ENCODE peak calls at places on chromosomes 16 and 17, in five cellular contexts. Z, Y, B, A and V are unnamed samples.

GRCh38 chr17:71329310-71330098 is 791.3 kb upstream of the SOX9 start:
- DNase-seq in Z (no peak), A (no peak), B (no peak), Y (no peak), V (no peak)

GRCh38 chr16:57754354-57755060 is 18.9 kb downstream of the KATNB1 start:
- DNase-seq in Z (no peak), B (no peak), Y (peak), A (no peak), V (no peak)

GRCh38 chr17:82782657-82783207 is 30.9 kb downstream of the TBCD start:
- DNase-seq in Z (no peak), Y (no peak), A (no peak), B (no peak), V (peak)

GRCh38 chr17:27631897-27632725 is 1.1 kb downstream of the LGALS9 start:
- DNase-seq in Z (no peak), B (no peak), A (no peak), Y (no peak), V (peak)

GRCh38 chr17:76929148-76929547 is 60.9 kb downstream of the MGAT5B start:
- DNase-seq in Y (no peak), Z (no peak), B (no peak), A (no peak), V (no peak)

GRCh38 chr16:29842732-29843346 is 20.2 kb downstream of the CDIPT start:
- DNase-seq in A (no peak), B (no peak), Y (no peak), Z (no peak), V (no peak)

GRCh38 chr17:39653662-39654331 is 11.4 kb upstream of the TCAP start:
- DNase-seq in B (no peak), Z (peak), A (no peak), Y (peak), V (peak)

GRCh38 chr17:29145289-29146058 is 34.7 kb downstream of the MYO18A start:
- DNase-seq in A (peak), Y (no peak), Z (peak), B (no peak), V (peak)

GRCh38 chr17:72038427-72038826 is 82.4 kb upstream of the SOX9 start:
- DNase-seq in B (no peak), A (no peak), Z (no peak), Y (no peak), V (no peak)

GRCh38 chr17:76405967-76406647 is 21.7 kb downstream of the SPHK1 start:
- DNase-seq in B (no peak), Y (peak), Z (peak), A (no peak), V (peak)

GRCh38 chr17:70168979-70169706 is at the start of gene KCNJ2:
- DNase-seq in Z (peak), A (peak), B (no peak), Y (peak), V (peak)

GRCh38 chr17:79482719-79483118 is 128.1 kb downstream of the RBFOX3 start:
- DNase-seq in Y (no peak), A (no peak), B (no peak), Z (no peak), V (no peak)

GRCh38 chr16:86799367-86799766 is 221.0 kb downstream of the FOXL1 start:
- DNase-seq in Y (no peak), Z (no peak), B (no peak), A (no peak), V (no peak)

GRCh38 chr16:79677799-79678525 is 77.4 kb upstream of the MAF start:
- DNase-seq in B (no peak), Z (no peak), A (peak), Y (no peak), V (no peak)

GRCh38 chr16:11168386-11169065 is 87.5 kb downstream of the SOCS1 start:
- DNase-seq in Z (no peak), Y (no peak), B (no peak), A (no peak), V (no peak)

GRCh38 chr16:1712791-1713261 is 6.8 kb downstream of the MAPK8IP3 start:
- DNase-seq in Z (no peak), Y (no peak), A (no peak), B (no peak), V (no peak)

GRCh38 chr17:57145347-57145746 is 60.3 kb downstream of the AKAP1 start:
- DNase-seq in A (no peak), Y (no peak), Z (no peak), B (no peak), V (no peak)

GRCh38 chr17:61400058-61400785 is 579 bp downstream of the TBX2 start:
- DNase-seq in B (no peak), Z (no peak), A (peak), Y (peak), V (no peak)

GRCh38 chr17:72119963-72120877 is 600 bp upstream of the SOX9 start:
- DNase-seq in Y (peak), Z (peak), B (no peak), A (peak), V (peak)

GRCh38 chr16:58451263-58451662 is 48.7 kb upstream of the NDRG4 start:
- DNase-seq in B (no peak), A (no peak), Y (no peak), Z (no peak), V (no peak)

GRCh38 chr16:23826528-23827244 is 9.1 kb upstream of the PRKCB start:
- DNase-seq in B (no peak), A (no peak), Z (no peak), Y (no peak), V (no peak)

GRCh38 chr16:57061084-57061905 is 31.1 kb upstream of the CPNE2 start:
- DNase-seq in Z (peak), B (no peak), Y (peak), A (peak), V (peak)

GRCh38 chr17:679491-679890 is 35.1 kb downstream of the VPS53 start:
- DNase-seq in B (no peak), Y (no peak), Z (no peak), A (no peak), V (no peak)

GRCh38 chr16:79317521-79317920 is 283.0 kb downstream of the MAF start:
- DNase-seq in Z (no peak), B (no peak), Y (no peak), A (no peak), V (no peak)

GRCh38 chr17:82334622-82335394 is 1.2 kb upstream of the SECTM1 start:
- DNase-seq in B (no peak), Z (no peak), A (peak), Y (no peak), V (peak)

GRCh38 chr17:15882058-15882720 is 62.7 kb upstream of the ADORA2B start:
- DNase-seq in Y (no peak), A (no peak), Z (no peak), B (no peak), V (no peak)

GRCh38 chr16:87431926-87432325 is 39.8 kb downstream of the MAP1LC3B start:
- DNase-seq in Y (no peak), A (peak), Z (no peak), B (no peak), V (no peak)

GRCh38 chr17:40061532-40062038 is 1.2 kb upstream of the THRA start:
- DNase-seq in A (no peak), B (no peak), Y (peak), Z (no peak), V (no peak)

GRCh38 chr16:57113042-57113453 is 20.7 kb downstream of the CPNE2 start:
- DNase-seq in B (no peak), Y (no peak), A (no peak), Z (no peak), V (no peak)

GRCh38 chr17:59266748-59267147 is 46.4 kb downstream of the GDPD1 start:
- DNase-seq in B (no peak), Y (no peak), A (no peak), Z (no peak), V (no peak)

GRCh38 chr17:64200080-64201042 is 62.7 kb downstream of the TEX2 start:
- DNase-seq in A (no peak), Y (no peak), B (peak), Z (no peak), V (no peak)

GRCh38 chr17:51611585-51611984 is 351.2 kb downstream of the UTP18 start:
- DNase-seq in A (no peak), B (no peak), Y (no peak), Z (no peak), V (no peak)

GRCh38 chr17:7221281-7222092 is 1.7 kb downstream of the ACADVL start:
- DNase-seq in A (no peak), Z (peak), Y (no peak), B (no peak), V (peak)

GRCh38 chr16:3495166-3495565 is at the start of gene C16orf90:
- DNase-seq in A (no peak), B (no peak), Y (no peak), Z (no peak), V (no peak)

DNA sequence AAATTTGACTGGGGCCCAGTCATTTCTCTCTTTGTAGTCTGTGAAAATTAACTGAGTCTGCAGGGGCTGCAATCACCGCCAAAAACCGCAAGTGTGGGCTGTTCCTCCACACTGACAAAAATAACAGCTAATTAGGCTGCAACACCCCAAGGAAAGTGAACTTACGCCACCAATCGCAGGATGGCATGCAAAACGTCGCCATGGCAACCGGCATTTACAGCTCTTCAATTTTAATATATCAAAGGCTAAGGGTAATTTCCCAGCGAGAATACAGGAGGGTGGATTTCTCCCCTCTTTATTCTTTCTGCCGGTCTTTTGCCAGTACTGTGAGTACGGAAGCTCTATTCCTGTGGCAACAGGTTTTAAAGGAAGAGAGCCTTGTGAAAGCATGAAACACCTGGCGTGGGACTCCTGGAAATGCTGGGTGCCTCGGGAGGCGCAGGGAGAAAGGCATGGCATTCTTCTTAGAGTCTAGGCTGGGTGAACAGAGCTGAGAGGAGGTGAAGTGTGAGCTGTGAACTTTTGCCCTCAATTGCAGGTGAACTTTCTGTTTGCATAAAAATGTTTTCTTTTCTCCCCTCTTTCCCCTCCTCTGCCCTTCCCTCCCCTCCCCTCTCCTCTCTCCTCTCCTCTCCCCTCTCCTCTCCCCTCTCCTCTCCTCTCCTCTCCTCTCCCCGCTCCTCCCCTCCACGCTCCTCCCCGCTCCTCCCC is 399.7 kb downstream of the XYLT1 start:
- DNase-seq in Y (no peak), B (no peak), Z (peak), A (peak), V (no peak)
- H3K4me3 ChIP-seq in Y (no peak), B (no peak), Z (no peak), A (no peak), V (no peak)

GRCh38 chr17:78132086-78132676 is 1.6 kb downstream of the TMC8 start:
- DNase-seq in Y (peak), B (no peak), Z (peak), A (no peak), V (no peak)

GRCh38 chr17:78131172-78132085 is 858 bp downstream of the TMC8 start:
- DNase-seq in A (no peak), Z (no peak), B (no peak), Y (peak), V (peak)

GRCh38 chr17:78133179-78133951 is 2.8 kb downstream of the TMC8 start:
- DNase-seq in B (no peak), Z (no peak), Y (no peak), A (no peak), V (no peak)

GRCh38 chr17:78133971-78134898 is 3.7 kb downstream of the TMC8 start:
- DNase-seq in Z (peak), A (no peak), Y (no peak), B (no peak), V (no peak)

GRCh38 chr17:78132767-78133178 is 2.2 kb downstream of the TMC8 start:
- DNase-seq in Z (peak), A (no peak), Y (no peak), B (no peak), V (no peak)
- TF ChIP-seq CTCF in Z (no peak), A (no peak), Y (no peak), B (no peak), V (no peak)

GRCh38 chr17:81120695-81121621 is 44.3 kb upstream of the PVALEF start:
- DNase-seq in B (no peak), Y (no peak), Z (no peak), A (no peak), V (no peak)

GRCh38 chr17:81121841-81122733 is 43.2 kb upstream of the PVALEF start:
- DNase-seq in A (no peak), B (no peak), Y (no peak), Z (no peak), V (no peak)

GRCh38 chr17:81119223-81120148 is 45.8 kb upstream of the PVALEF start:
- DNase-seq in Z (peak), Y (peak), B (no peak), A (peak), V (peak)

GRCh38 chr17:81118308-81119221 is 46.7 kb upstream of the PVALEF start:
- DNase-seq in A (no peak), B (no peak), Y (no peak), Z (no peak), V (no peak)

DNA sequence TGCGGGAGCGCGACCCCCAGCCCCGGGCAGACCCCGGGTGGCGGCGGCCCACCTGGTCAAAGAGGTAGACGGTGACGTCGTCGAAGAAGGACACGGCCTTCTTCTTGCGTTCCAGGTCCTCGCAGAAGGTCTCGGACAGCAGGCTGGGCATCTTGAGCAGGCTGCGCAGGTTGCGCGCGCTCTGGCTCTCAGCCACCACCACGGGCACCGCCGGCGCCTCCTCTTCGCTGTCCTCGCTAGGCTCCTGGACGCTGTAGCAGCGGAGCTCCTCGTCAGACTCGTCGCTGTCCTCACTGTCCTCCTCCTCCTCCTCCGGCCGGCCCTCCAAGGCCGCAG is 45.2 kb upstream of the PVALEF start:
- DNase-seq in B (no peak), A (no peak), Z (no peak), Y (no peak), V (no peak)
- H3K4me3 ChIP-seq in B (no peak), A (no peak), Z (no peak), Y (no peak), V (no peak)

GRCh38 chr16:77784441-77785356 is 3.7 kb upstream of the VAT1L start:
- DNase-seq in Y (no peak), Z (no peak), B (no peak), A (no peak), V (no peak)
- TF ChIP-seq CTCF in Y (no peak), Z (no peak), B (no peak), A (peak), V (no peak)

GRCh38 chr16:68908000-68908313 is 64.6 kb downstream of the TANGO6 start:
- DNase-seq in Z (no peak), Y (no peak), A (no peak), B (no peak), V (no peak)
- H3K4me3 ChIP-seq in Z (no peak), Y (no peak), A (no peak), B (no peak), V (no peak)

GRCh38 chr16:64408699-64409098 is 713.2 kb downstream of the CDH11 start:
- DNase-seq in A (no peak), Z (no peak), B (no peak), Y (no peak), V (no peak)
- TF ChIP-seq CTCF in A (no peak), Z (no peak), B (no peak), Y (no peak), V (no peak)

GRCh38 chr17:35086931-35087573 is 23.5 kb upstream of the RFFL start:
- DNase-seq in A (peak), Y (no peak), Z (no peak), B (no peak), V (no peak)
- H3K4me3 ChIP-seq in A (peak), Y (no peak), Z (no peak), B (no peak), V (peak)